ENCODE peak calls at places on chromosomes 16 and 17, in nine cellular contexts. M is GM23338, S is hepatocyte, Z is neural progenitor cell, V is SK-N-SH, X is PC-3, F is MM.1S, R is OCI-LY7, Y is HCT116. I is an unnamed sample.

GRCh38 chr16:29738514-29738913 is 7.3 kb downstream of the C16orf54 start:
- DNase-seq in M (no peak), Z (no peak), S (no peak), F (peak; percentile 74), X (no peak), R (peak; percentile 70), V (no peak), Y (no peak), I (no peak)

GRCh38 chr16:79329163-79329521 is 271.4 kb downstream of the MAF start:
- DNase-seq in M (no peak), Y (no peak), R (peak; percentile 13), F (no peak), S (no peak), Z (no peak), X (no peak), V (no peak), I (no peak)

GRCh38 chr17:78341559-78342437 is 18.1 kb downstream of the SOCS3 start:
- DNase-seq in R (no peak), Z (peak; percentile 90), S (peak; percentile 92), F (no peak), V (peak; percentile 97), M (peak; percentile 88), X (peak; percentile 82), Y (no peak), I (peak; percentile 93)

GRCh38 chr17:45785373-45786193 is 1.5 kb downstream of the CRHR1 start:
- DNase-seq in Z (peak; percentile 65), Y (no peak), M (peak; percentile 52), F (no peak), X (no peak), R (no peak), V (no peak), S (no peak), I (no peak)

GRCh38 chr17:59846391-59847165 is 46.2 kb downstream of the TUBD1 start:
- DNase-seq in R (peak; percentile 53), F (peak; percentile 84), Y (peak; percentile 94), Z (no peak), S (peak; percentile 76), V (no peak), M (peak; percentile 62), X (peak; percentile 99), I (peak; percentile 84)

GRCh38 chr17:45333702-45334092 is 16.9 kb upstream of the MAP3K14 start:
- DNase-seq in X (no peak), R (no peak), Z (no peak), F (no peak), S (no peak), M (no peak), Y (no peak), V (no peak), I (no peak)

GRCh38 chr17:41678907-41679739 is 9.6 kb upstream of the EIF1 start:
- DNase-seq in V (no peak), M (no peak), Y (no peak), X (peak; percentile 40), Z (no peak), F (peak; percentile 87), S (no peak), R (peak; percentile 49), I (peak; percentile 66)

GRCh38 chr16:85445779-85446222 is 167.3 kb upstream of the GSE1 start:
- DNase-seq in M (no peak), R (no peak), F (no peak), V (peak; percentile 79), Z (no peak), S (no peak), X (no peak), Y (no peak), I (no peak)

GRCh38 chr17:21046215-21046614 is 3.4 kb upstream of the USP22 start:
- DNase-seq in Z (no peak), M (no peak), R (no peak), X (no peak), V (no peak), S (no peak), Y (no peak), F (no peak), I (no peak)

GRCh38 chr17:19311016-19311415 is 51.5 kb downstream of the B9D1 start:
- DNase-seq in R (no peak), Z (no peak), Y (no peak), X (no peak), F (no peak), V (no peak), M (no peak), S (no peak), I (no peak)

GRCh38 chr16:89297156-89297869 is 79.8 kb downstream of the ZNF778 start:
- DNase-seq in S (no peak), Y (no peak), R (no peak), M (peak; percentile 39), V (no peak), X (no peak), Z (no peak), F (no peak), I (no peak)

GRCh38 chr17:44174427-44174826 is 3.9 kb downstream of the ASB16 start:
- DNase-seq in R (no peak), F (no peak), Y (no peak), S (no peak), V (no peak), M (no peak), Z (no peak), X (no peak), I (no peak)

GRCh38 chr17:44170135-44170498 is 387 bp upstream of the ASB16 start:
- DNase-seq in S (no peak), Y (no peak), F (no peak), R (no peak), X (no peak), M (no peak), V (no peak), Z (no peak), I (no peak)

GRCh38 chr17:44167181-44167861 is 3.2 kb upstream of the ASB16 start:
- DNase-seq in F (no peak), M (no peak), X (no peak), R (no peak), S (no peak), Y (no peak), V (no peak), Z (no peak), I (no peak)

GRCh38 chr17:44171931-44172455 is 1.5 kb downstream of the ASB16 start:
- DNase-seq in S (no peak), Z (no peak), V (no peak), M (no peak), X (no peak), R (no peak), F (no peak), Y (no peak), I (no peak)

DNA sequence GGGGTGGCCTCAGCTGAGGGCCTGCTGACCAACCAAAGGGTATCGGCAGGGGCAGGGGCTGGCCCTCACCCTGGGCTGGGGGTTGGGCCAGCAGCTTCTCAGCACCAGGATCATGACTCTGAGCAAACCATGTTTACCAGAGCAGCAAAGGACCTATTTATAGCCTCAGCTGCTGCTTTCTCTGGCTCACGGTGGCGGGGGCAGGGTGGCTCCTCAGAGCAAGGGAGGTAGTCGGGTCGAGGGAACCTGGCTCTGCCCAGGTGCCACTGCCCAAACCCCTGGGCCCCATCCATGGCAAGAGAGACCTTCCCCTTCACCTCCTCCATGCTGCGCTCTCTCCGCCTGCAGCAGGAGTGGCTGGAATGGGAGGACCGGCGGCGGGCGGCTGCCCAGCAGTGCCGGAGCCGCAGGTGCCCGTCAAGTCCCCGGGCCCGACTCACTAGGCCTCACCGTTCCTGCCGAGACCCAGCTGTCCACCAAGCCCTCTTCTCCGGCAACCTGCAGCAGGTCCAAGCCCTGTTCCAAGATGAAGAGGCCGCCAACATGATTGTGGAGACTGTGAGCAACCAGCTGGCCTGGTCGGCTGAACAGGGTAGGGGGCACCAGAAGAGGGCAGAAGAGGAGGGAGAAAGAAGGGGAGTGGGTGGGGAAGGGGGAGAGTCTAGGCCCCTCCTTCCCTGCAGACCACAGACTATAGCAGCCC is at the start of gene ASB16:
- DNase-seq in F (peak; percentile 83), V (peak; percentile 48), S (peak; percentile 67), R (no peak), M (peak; percentile 53), X (no peak), Z (peak; percentile 40), Y (no peak), I (peak; percentile 47)
- H3K4me2 ChIP-seq in F (peak within 1 kb of the TSS; percentile 64), V (peak within 1 kb of the TSS; percentile 7), S (peak within 1 kb of the TSS; percentile 59), R (peak within 1 kb of the TSS; percentile 15), M (peak within 1 kb of the TSS; percentile 62), X (no peak within 1 kb of the TSS), Z (peak within 1 kb of the TSS; percentile 45), Y (no peak within 1 kb of the TSS), I (no peak within 1 kb of the TSS)

GRCh38 chr17:40564195-40564882 is 933 bp downstream of the CCR7 start:
- DNase-seq in Z (no peak), Y (no peak), F (no peak), V (no peak), S (no peak), X (no peak), R (no peak), M (no peak), I (no peak)
- H2AFZ ChIP-seq in Z (no peak overlapping the region), Y (no peak overlapping the region), F (no peak overlapping the region), V (no peak overlapping the region), S (no peak overlapping the region), X (no peak overlapping the region), R (peak overlapping the region; percentile 45), M (peak overlapping the region; percentile 69), I (no peak overlapping the region)

DNA sequence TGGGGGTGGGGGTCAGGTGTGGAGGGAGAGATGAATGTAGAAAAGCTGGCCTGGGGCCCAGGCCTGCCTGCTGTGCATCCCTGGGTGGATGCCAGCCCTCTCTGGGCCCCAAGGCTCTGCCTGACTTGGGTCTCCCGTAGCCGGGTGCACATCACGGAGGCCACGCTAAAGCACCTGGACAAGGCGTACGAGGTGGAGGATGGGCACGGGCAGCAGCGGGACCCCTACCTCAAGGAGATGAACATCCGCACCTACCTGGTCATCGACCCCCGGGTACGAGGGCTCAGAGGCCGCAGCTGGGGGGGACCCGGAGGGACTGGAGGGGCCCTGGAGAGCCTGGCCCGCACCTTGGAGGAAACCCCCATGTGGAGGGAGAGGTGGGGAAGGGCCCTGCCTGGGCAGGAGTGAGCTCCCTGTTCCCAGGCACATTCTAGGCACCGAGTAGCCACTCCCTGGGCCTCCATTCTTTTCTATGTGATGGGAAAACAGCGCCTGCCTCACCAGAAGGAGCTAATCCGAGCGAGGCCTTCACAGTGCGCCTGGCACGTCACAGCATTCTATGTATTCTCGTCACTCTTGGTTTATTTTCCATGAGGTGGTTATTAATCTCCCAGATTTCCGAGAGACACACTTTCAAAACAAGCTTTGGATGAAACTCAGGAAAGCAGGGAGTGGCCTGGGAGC is 34.7 kb downstream of the ADCY7 start:
- DNase-seq in F (no peak), Y (no peak), Z (no peak), V (peak; percentile 24), X (no peak), M (no peak), R (no peak), S (no peak), I (peak; percentile 90)
- TF ChIP-seq EZH2phosphoT487 in F (no peak), Y (no peak), Z (no peak), V (no peak), X (no peak), M (no peak), R (no peak), S (no peak), I (no peak)

DNA sequence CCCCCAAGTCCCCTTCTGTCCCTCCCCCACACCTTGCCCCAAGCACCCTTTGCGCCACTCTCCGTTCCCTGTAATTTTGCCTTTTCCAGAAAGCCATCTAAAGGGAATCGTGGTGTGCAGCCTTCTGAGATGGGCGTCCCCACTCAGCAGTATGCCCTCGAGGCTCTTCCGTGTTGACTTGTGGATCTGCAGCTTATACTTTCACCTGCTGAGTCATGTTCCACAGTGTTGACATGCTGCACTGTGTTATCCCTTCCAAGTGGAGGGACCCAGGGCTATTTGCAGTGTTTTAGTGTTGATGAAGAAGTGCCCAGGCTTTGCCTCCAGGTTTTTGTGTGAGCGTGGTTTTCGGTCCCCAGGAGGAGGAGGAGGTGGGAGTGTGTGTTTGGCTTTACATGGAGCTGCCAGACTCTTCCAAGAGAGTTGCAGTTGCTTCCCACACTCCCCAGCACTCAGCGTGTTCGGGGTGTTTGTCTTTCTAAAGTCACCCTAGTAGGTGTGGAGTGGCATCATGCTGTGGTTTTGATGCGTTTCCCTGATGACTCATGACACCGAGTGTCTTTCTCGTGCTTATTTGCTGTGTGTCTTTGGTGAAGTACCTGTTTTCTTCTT is 32.1 kb upstream of the JPT2 start:
- DNase-seq in Y (no peak), Z (no peak), M (no peak), R (no peak), S (peak; percentile 44), F (no peak), X (peak; percentile 81), V (no peak), I (peak; percentile 46)
- H3K4me2 ChIP-seq in Y (peak overlapping the region; percentile 22), Z (no peak overlapping the region), M (no peak overlapping the region), R (no peak overlapping the region), S (no peak overlapping the region), F (no peak overlapping the region), X (peak overlapping the region; percentile 67), V (no peak overlapping the region), I (no peak overlapping the region)